ENCODE peak calls at places on chromosomes 4 and X, in five cellular contexts. C, R, N, J and M are unnamed samples.

GRCh38 chr4:158172558-158173258 is at the start of gene GASK1B:
- DNase-seq in C (peak; percentile 83), R (peak; percentile 37), N (peak; percentile 51), J (no peak), M (no peak)

GRCh38 chrX:119728487-119728886 is 29.9 kb upstream of the SOWAHD start:
- DNase-seq in C (no peak), R (no peak), N (no peak), J (no peak), M (no peak)

GRCh38 chrX:34275710-34276109 is 143.6 kb upstream of the FAM47A start:
- DNase-seq in C (no peak), R (no peak), N (no peak), J (no peak), M (no peak)

GRCh38 chr4:177448850-177449249 is 6.6 kb upstream of the AGA start:
- DNase-seq in C (peak; percentile 68), R (no peak), N (peak; percentile 17), J (no peak), M (no peak)

GRCh38 chrX:152038798-152039197 is 64.3 kb upstream of the GABRE start:
- DNase-seq in C (no peak), R (no peak), N (no peak), J (no peak), M (no peak)

GRCh38 chr4:163495900-163496299 is 1.4 kb downstream of the TMA16 start:
- DNase-seq in C (no peak), R (peak; percentile 45), N (no peak), J (no peak), M (no peak)

GRCh38 chr4:100929753-100930152 is 411.9 kb upstream of the EMCN start:
- DNase-seq in C (no peak), R (no peak), N (no peak), J (no peak), M (no peak)

GRCh38 chrX:17930850-17931249 is 69.8 kb upstream of the RAI2 start:
- DNase-seq in C (no peak), R (no peak), N (no peak), J (no peak), M (no peak)

GRCh38 chr4:2320152-2320551 is 58.2 kb upstream of the MXD4 start:
- DNase-seq in C (no peak), R (no peak), N (no peak), J (no peak), M (no peak)

GRCh38 chr4:48780867-48781219 is 764 bp upstream of the FRYL start:
- DNase-seq in C (no peak), R (no peak), N (no peak), J (no peak), M (no peak)

GRCh38 chr4:56215138-56215793 is 172.0 kb downstream of the AASDH start:
- DNase-seq in C (no peak), R (no peak), N (no peak), J (no peak), M (no peak)

GRCh38 chrX:87067795-87068194 is 449.8 kb upstream of the KLHL4 start:
- DNase-seq in C (no peak), R (no peak), N (no peak), J (no peak), M (no peak)

GRCh38 chr4:15695240-15695699 is 7.6 kb upstream of the BST1 start:
- DNase-seq in C (peak; percentile 98), R (no peak), N (peak; percentile 100), J (no peak), M (no peak)

GRCh38 chr4:104425003-104425402 is 69.7 kb downstream of the CXXC4 start:
- DNase-seq in C (no peak), R (no peak), N (no peak), J (peak; percentile 17), M (no peak)

GRCh38 chr4:145824469-145824868 is 114.2 kb downstream of the ZNF827 start:
- DNase-seq in C (no peak), R (no peak), N (no peak), J (no peak), M (no peak)

GRCh38 chr4:155809835-155810234 is 51.0 kb downstream of the GUCY1B1 start:
- DNase-seq in C (peak; percentile 91), R (peak; percentile 48), N (peak; percentile 77), J (no peak), M (no peak)

GRCh38 chr4:53905281-53905934 is 159.0 kb downstream of the CHIC2 start:
- DNase-seq in C (no peak), R (no peak), N (no peak), J (no peak), M (no peak)

GRCh38 chr4:53902786-53903185 is 161.6 kb downstream of the CHIC2 start:
- DNase-seq in C (no peak), R (no peak), N (no peak), J (no peak), M (no peak)

GRCh38 chr4:53895137-53895536 is 169.3 kb downstream of the CHIC2 start:
- DNase-seq in C (no peak), R (no peak), N (no peak), J (no peak), M (no peak)

GRCh38 chr4:53900275-53900649 is 164.1 kb downstream of the CHIC2 start:
- DNase-seq in C (no peak), R (no peak), N (no peak), J (no peak), M (no peak)

GRCh38 chr4:53899544-53900274 is 164.7 kb downstream of the CHIC2 start:
- DNase-seq in C (peak; percentile 67), R (no peak), N (peak; percentile 78), J (no peak), M (no peak)
- TF ChIP-seq CTCF in C (no peak), R (no peak), N (no peak), J (no peak), M (no peak)

GRCh38 chr4:95693594-95693993 is 144.8 kb upstream of the UNC5C start:
- DNase-seq in C (peak; percentile 34), R (no peak), N (no peak), J (no peak), M (no peak)
- TF ChIP-seq CTCF in C (peak; percentile 46), R (no peak), N (no peak), J (no peak), M (no peak)

GRCh38 chr4:69855822-69856221 is 4.1 kb downstream of the SULT1E1 start:
- DNase-seq in C (no peak), R (no peak), N (no peak), J (no peak), M (no peak)

GRCh38 chr4:69860007-69860406 is at the start of gene SULT1E1:
- DNase-seq in C (peak; percentile 53), R (no peak), N (no peak), J (no peak), M (no peak)

GRCh38 chr4:69860521-69861298 is 765 bp upstream of the SULT1E1 start:
- DNase-seq in C (no peak), R (no peak), N (no peak), J (no peak), M (no peak)

GRCh38 chr4:69859140-69859539 is 805 bp downstream of the SULT1E1 start:
- DNase-seq in C (no peak), R (no peak), N (no peak), J (no peak), M (no peak)

GRCh38 chr4:69858683-69859082 is 1.3 kb downstream of the SULT1E1 start:
- DNase-seq in C (peak; percentile 22), R (no peak), N (no peak), J (no peak), M (no peak)
- TF ChIP-seq CTCF in C (no peak), R (no peak), N (no peak), J (no peak), M (no peak)

DNA sequence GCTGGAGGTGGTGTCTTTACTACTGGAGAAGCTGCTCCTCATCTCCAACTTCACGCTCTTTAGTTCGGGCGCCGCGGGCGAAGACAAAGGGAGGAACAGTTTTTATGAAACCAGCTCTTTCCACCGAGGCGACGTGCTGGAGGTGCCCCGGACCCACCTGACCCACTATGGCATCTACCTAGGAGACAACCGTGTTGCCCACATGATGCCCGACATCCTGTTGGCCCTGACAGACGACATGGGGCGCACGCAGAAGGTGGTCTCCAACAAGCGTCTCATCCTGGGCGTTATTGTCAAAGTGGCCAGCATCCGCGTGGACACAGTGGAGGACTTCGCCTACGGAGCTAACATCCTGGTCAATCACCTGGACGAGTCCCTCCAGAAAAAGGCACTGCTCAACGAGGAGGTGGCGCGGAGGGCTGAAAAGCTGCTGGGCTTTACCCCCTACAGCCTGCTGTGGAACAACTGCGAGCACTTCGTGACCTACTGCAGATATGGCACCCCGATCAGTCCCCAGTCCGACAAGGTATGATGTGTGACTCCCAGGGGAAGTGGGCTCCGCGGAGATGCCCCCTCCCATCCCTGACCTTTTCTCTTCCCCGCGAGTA is 645 bp downstream of the LRAT start:
- DNase-seq in C (no peak), R (no peak), N (no peak), J (no peak), M (no peak)
- TF ChIP-seq CTCF in C (no peak), R (no peak), N (no peak), J (peak; percentile 8), M (no peak)

GRCh38 chrX:104195489-104196084 is 29.3 kb downstream of the FAM199X start:
- DNase-seq in C (peak; percentile 34), R (peak; percentile 35), N (peak; percentile 5), J (no peak), M (no peak)

GRCh38 chrX:104189862-104190261 is 23.6 kb downstream of the FAM199X start:
- DNase-seq in C (no peak), R (no peak), N (no peak), J (no peak), M (no peak)

GRCh38 chrX:104193485-104193884 is 27.2 kb downstream of the FAM199X start:
- DNase-seq in C (no peak), R (no peak), N (no peak), J (no peak), M (no peak)

GRCh38 chrX:104195013-104195412 is 28.8 kb downstream of the FAM199X start:
- DNase-seq in C (no peak), R (no peak), N (no peak), J (no peak), M (no peak)
- TF ChIP-seq CTCF in C (no peak), R (no peak), N (no peak), J (no peak), M (no peak)

DNA sequence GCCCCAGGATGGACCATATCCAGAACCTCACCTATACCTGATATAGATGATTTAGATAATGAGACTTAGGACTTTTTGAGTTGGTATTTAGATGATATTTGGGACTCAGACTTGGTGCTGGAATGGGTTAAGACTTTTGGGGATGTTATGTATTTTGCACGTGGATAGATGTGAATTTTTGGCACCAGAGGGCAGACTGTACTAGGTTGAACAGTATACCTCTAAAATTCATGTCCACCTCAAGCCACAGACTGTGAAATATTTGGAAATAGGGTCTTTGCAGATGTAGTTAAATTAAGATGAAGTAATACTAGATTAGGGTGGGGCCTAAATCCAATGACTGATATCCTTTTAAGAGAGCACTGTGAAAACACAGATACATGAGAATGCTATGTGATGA is 15.6 kb downstream of the RBM41 start:
- DNase-seq in C (peak; percentile 6), R (no peak), N (no peak), J (no peak), M (no peak)
- TF ChIP-seq CTCF in C (peak; percentile 17), R (no peak), N (no peak), J (no peak), M (no peak)